ENCODE peak calls at places on chromosomes 13 and 19, in four cellular contexts. M is NCI-H187; K is CD4-positive, alpha-beta T cell; F is DMS79 treated with DMSO at 0.1 percent for 48 hours. V is an unnamed sample.

GRCh38 chr19:33905473-33905936 is 108.8 kb downstream of the KCTD15 start:
- DNase-seq in M (no peak), K (no peak), F (no peak), V (no peak)

GRCh38 chr13:100566543-100566942 is 22.0 kb downstream of the GGACT start:
- DNase-seq in M (no peak), K (no peak), F (no peak), V (no peak)

GRCh38 chr19:18987456-18987855 is 45.9 kb downstream of the SUGP2 start:
- DNase-seq in M (no peak), K (no peak), F (no peak), V (no peak)

GRCh38 chr19:5823579-5824281 is 15.8 kb downstream of the FUT6 start:
- DNase-seq in M (no peak), K (no peak), F (no peak), V (no peak)

GRCh38 chr19:33245948-33246728 is 20.5 kb upstream of the SLC7A10 start:
- DNase-seq in M (no peak), K (no peak), F (no peak), V (no peak)

GRCh38 chr19:6071840-6072239 is 38.5 kb downstream of the RFX2 start:
- DNase-seq in M (no peak), K (no peak), F (no peak), V (no peak)

GRCh38 chr19:43490759-43491158 is 13.8 kb downstream of the PHLDB3 start:
- DNase-seq in M (no peak), K (no peak), F (no peak), V (no peak)

GRCh38 chr13:77386880-77387606 is 60.1 kb upstream of the MYCBP2 start:
- DNase-seq in M (no peak), K (no peak), F (no peak), V (no peak)

GRCh38 chr19:436413-436950 is 24.4 kb downstream of the SHC2 start:
- DNase-seq in M (no peak), K (no peak), F (no peak), V (no peak)

GRCh38 chr19:4172861-4173473 is 9.4 kb downstream of the SIRT6 start:
- DNase-seq in M (no peak), K (peak), F (peak), V (peak)

GRCh38 chr19:38778733-38779132 is 5.4 kb upstream of the LGALS7 start:
- DNase-seq in M (no peak), K (no peak), F (no peak), V (no peak)

GRCh38 chr13:50687545-50687944 is 155.9 kb downstream of the DLEU7 start:
- DNase-seq in M (no peak), K (no peak), F (no peak), V (no peak)

GRCh38 chr13:53200498-53201453 is 172.2 kb downstream of the OLFM4 start:
- DNase-seq in M (no peak), K (no peak), F (no peak), V (no peak)

GRCh38 chr19:33458171-33458633 is 63.4 kb downstream of the PEPD start:
- DNase-seq in M (no peak), K (no peak), F (no peak), V (no peak)

GRCh38 chr19:8302357-8302691 is 5.8 kb downstream of the CD320 start:
- DNase-seq in M (no peak), K (no peak), F (no peak), V (peak)

GRCh38 chr13:45121421-45121820 is 1.1 kb downstream of the GTF2F2 start:
- DNase-seq in M (no peak), K (no peak), F (no peak), V (no peak)

GRCh38 chr13:42041017-42041683 is 7.3 kb upstream of the DGKH start:
- DNase-seq in M (peak), K (peak), F (peak), V (no peak)

GRCh38 chr19:38055655-38056521 is 148.9 kb downstream of the SIPA1L3 start:
- DNase-seq in M (peak), K (no peak), F (peak), V (no peak)

GRCh38 chr19:36572593-36573019 is 486 bp downstream of the ZNF529 start:
- DNase-seq in M (no peak), K (no peak), F (no peak), V (no peak)

GRCh38 chr13:99380921-99381645 is 73.9 kb upstream of the GPR183 start:
- DNase-seq in M (no peak), K (peak), F (no peak), V (peak)

GRCh38 chr13:98026457-98026857 is 73.0 kb downstream of the IPO5 start:
- DNase-seq in M (no peak), K (no peak), F (no peak), V (no peak)

GRCh38 chr13:101930331-101930730 is 471.5 kb downstream of the FGF14 start:
- DNase-seq in M (no peak), K (no peak), F (no peak), V (no peak)

GRCh38 chr13:53165201-53165600 is 136.6 kb downstream of the OLFM4 start:
- DNase-seq in M (no peak), K (no peak), F (no peak), V (no peak)

GRCh38 chr13:46530084-46530935 is 22.7 kb upstream of the LRCH1 start:
- DNase-seq in M (no peak), K (no peak), F (no peak), V (no peak)

GRCh38 chr13:24288870-24289269 is 20.5 kb upstream of the C1QTNF9 start:
- DNase-seq in M (no peak), K (no peak), F (no peak), V (no peak)

GRCh38 chr19:17766543-17767131 is 15.4 kb downstream of the FCHO1 start:
- DNase-seq in M (peak), K (peak), F (peak), V (no peak)

GRCh38 chr13:38202730-38203129 is 146.9 kb upstream of the UFM1 start:
- DNase-seq in M (no peak), K (no peak), F (no peak), V (no peak)

GRCh38 chr13:92843549-92843948 is 383.1 kb upstream of the GPC6 start:
- DNase-seq in M (no peak), K (no peak), F (peak), V (no peak)

GRCh38 chr13:34201050-34201913 is 383.3 kb downstream of the RFC3 start:
- DNase-seq in M (no peak), K (no peak), F (no peak), V (no peak)

GRCh38 chr19:47671499-47671898 is 41.7 kb upstream of the EHD2 start:
- DNase-seq in M (no peak), K (no peak), F (no peak), V (no peak)

GRCh38 chr19:19488875-19489690 is 26.3 kb downstream of the TSSK6 start:
- DNase-seq in M (no peak), K (peak), F (no peak), V (peak)

GRCh38 chr13:109786457-109787134 is at the start of gene IRS2:
- DNase-seq in M (peak), K (peak), F (peak), V (peak)

GRCh38 chr19:11130824-11131455 is 24.6 kb downstream of the SPC24 start:
- DNase-seq in M (no peak), K (peak), F (no peak), V (peak)

GRCh38 chr13:30829145-30829544 is 76.9 kb upstream of the MEDAG start:
- DNase-seq in M (no peak), K (no peak), F (no peak), V (no peak)

V was measured in CD8-positive, alpha-beta memory T cell.